ENCODE peak calls at places on chromosomes 4 and X, in four cellular contexts. E is fibroblast of pulmonary artery, Y is cardiac muscle cell, C is body of pancreas. S is an unnamed sample.

GRCh38 chrX:103405009-103405333 is 28.6 kb downstream of the BEX3 start:
- DNase-seq in C (no peak), Y (no peak), E (no peak), S (no peak)

GRCh38 chr4:61520688-61521160 is 320.6 kb downstream of the ADGRL3 start:
- DNase-seq in C (no peak), Y (peak; percentile 47), E (peak; percentile 56), S (no peak)

GRCh38 chr4:88737304-88738015 is 39.8 kb upstream of the NAP1L5 start:
- DNase-seq in C (no peak), Y (no peak), E (no peak), S (peak; percentile 23)

GRCh38 chr4:79678472-79679202 is 270.6 kb upstream of the GK2 start:
- DNase-seq in Y (peak; percentile 63), E (peak; percentile 36), C (no peak), S (no peak)

GRCh38 chr4:141375855-141376254 is 155.2 kb downstream of the ZNF330 start:
- DNase-seq in E (peak; percentile 90), Y (peak; percentile 84), C (no peak), S (no peak)

GRCh38 chrX:38260231-38260630 is 39.6 kb upstream of the SRPX start:
- DNase-seq in Y (no peak), C (peak; percentile 23), E (peak; percentile 21), S (no peak)

GRCh38 chr4:1598206-1598605 is 85.9 kb downstream of the FAM53A start:
- DNase-seq in E (no peak), C (no peak), Y (no peak), S (no peak)

GRCh38 chrX:129523076-129524055 is at the start of gene SMARCA1:
- DNase-seq in C (peak; percentile 37), Y (peak; percentile 75), E (peak; percentile 69), S (no peak)

GRCh38 chr4:140469806-140470733 is 28.0 kb downstream of the MGAT4D start:
- DNase-seq in C (peak; percentile 42), Y (no peak), E (no peak), S (no peak)

GRCh38 chr4:15339732-15340131 is 88.1 kb upstream of the C1QTNF7 start:
- DNase-seq in C (no peak), Y (peak; percentile 55), E (peak; percentile 49), S (no peak)

GRCh38 chr4:15343000-15343399 is 84.8 kb upstream of the C1QTNF7 start:
- DNase-seq in Y (no peak), E (no peak), C (no peak), S (no peak)

GRCh38 chr4:15343581-15343980 is 84.3 kb upstream of the C1QTNF7 start:
- DNase-seq in Y (peak; percentile 36), E (peak; percentile 8), C (no peak), S (no peak)

GRCh38 chr4:15341733-15342300 is 86.0 kb upstream of the C1QTNF7 start:
- DNase-seq in E (no peak), Y (no peak), C (no peak), S (no peak)

GRCh38 chr4:15341022-15341732 is 86.7 kb upstream of the C1QTNF7 start:
- DNase-seq in Y (no peak), E (no peak), C (no peak), S (no peak)
- H3K4me3 ChIP-seq in Y (no peak overlapping the region), E (no peak overlapping the region), C (no peak overlapping the region), S (no peak overlapping the region)

GRCh38 chr4:6548201-6548881 is 26.6 kb upstream of the MAN2B2 start:
- DNase-seq in Y (peak; percentile 68), C (no peak), E (peak; percentile 52), S (no peak)
- TF ChIP-seq CTCF in Y (peak; percentile 61), C (no peak), E (peak; percentile 44), S (no peak)

DNA sequence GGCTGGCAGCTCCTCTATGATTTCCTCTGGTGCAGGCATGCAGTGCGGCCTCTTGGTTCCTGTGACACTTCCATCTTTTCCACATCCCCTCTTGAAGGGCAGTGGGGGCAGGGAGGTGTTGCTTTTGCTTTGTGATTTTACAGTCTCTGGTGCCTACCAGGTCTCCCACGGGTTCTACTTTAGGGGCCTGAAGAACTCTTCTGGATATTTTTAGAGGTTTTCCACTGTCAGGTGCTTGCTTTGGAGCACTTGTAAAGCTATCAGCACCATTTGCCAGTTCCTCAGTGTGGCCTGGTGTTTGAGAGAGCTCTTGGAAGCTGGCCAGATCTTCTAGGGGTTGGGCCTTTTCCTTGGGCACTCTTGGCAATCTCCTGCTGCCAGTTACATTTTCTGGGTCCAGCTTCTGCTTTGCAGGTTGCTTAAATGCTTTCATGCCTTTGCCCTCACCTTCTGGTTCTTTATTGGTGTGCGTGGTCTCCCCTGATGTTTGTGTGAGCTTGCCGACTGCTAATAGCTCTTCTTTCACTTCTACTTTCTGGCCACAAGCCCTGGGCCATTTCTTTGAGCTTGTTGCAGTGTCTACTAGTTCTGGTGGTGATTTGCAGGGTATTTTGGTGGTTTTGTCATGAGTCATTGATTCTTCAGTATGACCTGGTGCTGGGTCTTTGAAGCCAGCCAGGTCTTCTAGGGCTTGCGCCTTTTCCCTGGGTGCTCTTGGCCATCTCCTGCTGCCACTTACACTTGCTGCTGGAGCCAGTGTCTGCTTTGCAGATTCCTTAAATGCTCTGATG is 11.4 kb upstream of the CHST7 start:
- DNase-seq in E (no peak), Y (no peak), C (no peak), S (peak; percentile 47)
- H3K4me3 ChIP-seq in E (no peak overlapping the region), Y (no peak overlapping the region), C (no peak overlapping the region), S (peak overlapping the region; percentile 11)

GRCh38 chrX:131895807-131896206 is 127.3 kb upstream of the STK26 start:
- DNase-seq in E (no peak), C (no peak), Y (no peak), S (no peak)
- TF ChIP-seq CTCF in E (no peak), C (no peak), Y (no peak), S (no peak)

DNA sequence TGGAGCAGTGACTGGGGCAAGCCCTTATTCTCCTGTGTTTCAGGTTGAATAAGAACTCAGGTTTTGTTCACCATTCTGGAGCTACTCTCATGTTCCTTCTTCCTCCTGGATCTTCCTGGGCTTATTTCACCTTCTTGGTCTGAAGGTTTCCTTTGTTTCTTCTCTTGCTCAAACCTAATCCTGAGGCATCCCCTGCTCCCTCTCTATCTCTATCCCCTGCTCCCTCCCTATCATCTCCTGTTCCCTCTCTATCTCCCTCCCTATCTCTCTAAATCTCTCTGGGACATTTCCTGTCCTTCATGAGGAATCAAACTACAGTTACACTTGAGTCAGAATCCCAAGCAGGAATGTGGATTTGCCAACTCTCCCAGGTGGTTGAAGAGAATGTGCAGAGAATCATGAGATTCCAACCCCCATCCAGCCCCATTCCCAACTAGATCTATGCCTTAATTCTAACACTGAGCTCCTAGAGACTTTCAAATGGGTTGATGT is 134.9 kb upstream of the ZIC3 start:
- DNase-seq in C (no peak), Y (no peak), E (no peak), S (no peak)
- H3K4me3 ChIP-seq in C (no peak overlapping the region), Y (no peak overlapping the region), E (no peak overlapping the region), S (no peak overlapping the region)

DNA sequence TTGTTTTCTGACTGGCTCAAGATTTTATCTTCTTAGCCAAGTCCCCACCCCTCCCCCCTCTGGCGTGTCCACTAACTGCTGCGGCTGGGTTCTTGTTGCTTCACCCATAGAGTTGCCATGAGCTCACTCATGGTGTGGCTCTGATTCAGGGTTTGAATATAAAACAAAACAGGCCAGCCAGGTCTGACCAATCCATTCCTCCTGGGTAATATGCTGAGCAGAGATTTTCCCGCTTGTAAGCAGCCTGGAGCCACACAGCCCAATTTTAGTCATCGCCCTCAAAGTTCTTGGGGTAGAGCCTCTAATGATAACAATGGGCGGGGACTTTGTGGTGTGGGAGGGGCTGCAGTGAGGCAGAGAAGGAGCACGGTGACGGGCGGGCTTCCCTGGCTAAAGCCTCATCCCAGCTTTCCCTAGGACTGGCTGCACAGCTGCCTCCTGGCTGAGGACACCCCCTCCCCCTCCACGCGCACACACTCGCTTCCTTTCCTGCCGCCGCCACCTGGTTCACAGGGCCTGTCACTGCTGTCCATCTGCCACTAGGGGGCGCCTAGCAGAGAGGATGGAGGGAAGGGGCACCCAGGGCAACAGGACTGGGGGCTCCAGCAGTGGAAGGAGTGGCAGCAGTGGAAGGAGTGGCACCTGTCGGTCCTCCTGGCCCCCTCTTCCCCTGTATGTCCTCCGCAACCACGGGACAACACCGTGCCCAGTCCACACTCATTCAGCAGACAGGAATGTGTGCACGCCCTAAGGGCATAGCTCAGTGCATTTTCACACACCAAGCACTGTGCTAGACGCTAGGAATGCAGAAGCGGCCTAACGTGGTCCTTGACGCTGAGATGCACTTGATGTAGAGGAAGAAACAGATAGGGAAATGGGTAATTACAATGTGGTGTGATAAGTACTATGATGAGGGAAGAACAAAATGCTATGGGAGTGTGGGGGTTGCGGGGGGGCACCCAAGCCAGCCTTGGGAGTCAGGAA is 26.8 kb downstream of the PRPS1 start:
- DNase-seq in Y (peak; percentile 75), C (peak; percentile 52), E (peak; percentile 80), S (peak; percentile 45)
- TF ChIP-seq CTCF in Y (peak; percentile 73), C (peak; percentile 57), E (peak; percentile 64), S (peak; percentile 81)

S was measured in GM06990.